ENCODE peak calls at places on chromosome 2, in ten cellular contexts. One of them, this sample, is unnamed.
A peak's percentile ranks its signal among the peaks of the same experiment; 100 is the strongest.

GRCh38 chr2:161208527-161209139 is 48.4 kb downstream of the TANK start:
- DNase-seq in transverse colon: no peak
- DNase-seq in A549: peak; percentile 50
- DNase-seq in upper lobe of left lung: no peak
- DNase-seq in tibial nerve: no peak
- DNase-seq in ovary: no peak
- DNase-seq in SK-N-SH: no peak
- DNase-seq in stomach: no peak
- DNase-seq in K562: peak; percentile 40
- DNase-seq in GM12878: no peak
- DNase-seq in this sample: no peak

GRCh38 chr2:128436498-128437180 is 118.0 kb upstream of the HS6ST1 start:
- DNase-seq in A549: no peak
- DNase-seq in tibial nerve: no peak
- DNase-seq in stomach: no peak
- DNase-seq in SK-N-SH: no peak
- DNase-seq in transverse colon: no peak
- DNase-seq in ovary: peak; percentile 3
- DNase-seq in GM12878: no peak
- DNase-seq in K562: no peak
- DNase-seq in upper lobe of left lung: no peak
- DNase-seq in this sample: no peak

GRCh38 chr2:10404324-10405143 is 43.6 kb downstream of the ODC1 start:
- DNase-seq in GM12878: no peak
- DNase-seq in stomach: no peak
- DNase-seq in SK-N-SH: peak; percentile 68
- DNase-seq in tibial nerve: no peak
- DNase-seq in A549: no peak
- DNase-seq in upper lobe of left lung: peak; percentile 67
- DNase-seq in K562: no peak
- DNase-seq in ovary: no peak
- DNase-seq in transverse colon: no peak
- DNase-seq in this sample: peak; percentile 85

GRCh38 chr2:215427585-215427984 is 8.3 kb downstream of the FN1 start:
- DNase-seq in GM12878: no peak
- DNase-seq in K562: no peak
- DNase-seq in transverse colon: no peak
- DNase-seq in SK-N-SH: no peak
- DNase-seq in upper lobe of left lung: no peak
- DNase-seq in A549: no peak
- DNase-seq in ovary: no peak
- DNase-seq in tibial nerve: no peak
- DNase-seq in stomach: no peak
- DNase-seq in this sample: no peak

GRCh38 chr2:238869293-238870124 is 21.6 kb downstream of the TWIST2 start:
- DNase-seq in GM12878: no peak
- DNase-seq in ovary: no peak
- DNase-seq in A549: peak; percentile 76
- DNase-seq in stomach: no peak
- DNase-seq in upper lobe of left lung: no peak
- DNase-seq in K562: no peak
- DNase-seq in tibial nerve: no peak
- DNase-seq in transverse colon: no peak
- DNase-seq in SK-N-SH: no peak
- DNase-seq in this sample: no peak

GRCh38 chr2:186891219-186891621 is 42.2 kb upstream of the ZSWIM2 start:
- DNase-seq in tibial nerve: no peak
- DNase-seq in transverse colon: no peak
- DNase-seq in A549: no peak
- DNase-seq in SK-N-SH: no peak
- DNase-seq in upper lobe of left lung: no peak
- DNase-seq in ovary: no peak
- DNase-seq in K562: no peak
- DNase-seq in stomach: no peak
- DNase-seq in GM12878: no peak
- DNase-seq in this sample: no peak

GRCh38 chr2:26569216-26570082 is 71.7 kb downstream of the CIB4 start:
- DNase-seq in stomach: no peak
- DNase-seq in ovary: no peak
- DNase-seq in tibial nerve: no peak
- DNase-seq in GM12878: no peak
- DNase-seq in upper lobe of left lung: no peak
- DNase-seq in SK-N-SH: no peak
- DNase-seq in transverse colon: no peak
- DNase-seq in K562: no peak
- DNase-seq in A549: no peak
- DNase-seq in this sample: peak; percentile 48

GRCh38 chr2:141508086-141508749 is 622.6 kb downstream of the LRP1B start:
- DNase-seq in transverse colon: no peak
- DNase-seq in upper lobe of left lung: no peak
- DNase-seq in A549: no peak
- DNase-seq in GM12878: no peak
- DNase-seq in stomach: no peak
- DNase-seq in SK-N-SH: no peak
- DNase-seq in ovary: no peak
- DNase-seq in K562: no peak
- DNase-seq in tibial nerve: no peak
- DNase-seq in this sample: no peak

GRCh38 chr2:206127656-206128055 is 31.6 kb downstream of the NDUFS1 start:
- DNase-seq in A549: peak; percentile 49
- DNase-seq in SK-N-SH: no peak
- DNase-seq in stomach: no peak
- DNase-seq in GM12878: no peak
- DNase-seq in tibial nerve: no peak
- DNase-seq in ovary: no peak
- DNase-seq in upper lobe of left lung: no peak
- DNase-seq in K562: no peak
- DNase-seq in transverse colon: no peak
- DNase-seq in this sample: no peak

GRCh38 chr2:20834331-20834730 is 11.4 kb upstream of the LDAH start:
- DNase-seq in tibial nerve: no peak
- DNase-seq in stomach: no peak
- DNase-seq in transverse colon: no peak
- DNase-seq in K562: no peak
- DNase-seq in A549: no peak
- DNase-seq in upper lobe of left lung: no peak
- DNase-seq in SK-N-SH: no peak
- DNase-seq in ovary: no peak
- DNase-seq in GM12878: no peak
- DNase-seq in this sample: no peak

GRCh38 chr2:98833172-98833916 is 102.4 kb upstream of the MGAT4A start:
- DNase-seq in stomach: no peak
- DNase-seq in ovary: no peak
- DNase-seq in transverse colon: no peak
- DNase-seq in GM12878: no peak
- DNase-seq in SK-N-SH: no peak
- DNase-seq in A549: no peak
- DNase-seq in tibial nerve: no peak
- DNase-seq in upper lobe of left lung: no peak
- DNase-seq in K562: no peak
- DNase-seq in this sample: no peak

GRCh38 chr2:207107120-207107519 is 58.6 kb downstream of the KLF7 start:
- DNase-seq in upper lobe of left lung: no peak
- DNase-seq in ovary: no peak
- DNase-seq in transverse colon: no peak
- DNase-seq in SK-N-SH: peak; percentile 28
- DNase-seq in stomach: no peak
- DNase-seq in A549: no peak
- DNase-seq in tibial nerve: no peak
- DNase-seq in K562: no peak
- DNase-seq in GM12878: no peak
- DNase-seq in this sample: no peak

GRCh38 chr2:29114841-29115609 is at the start of gene CLIP4:
- DNase-seq in stomach: peak; percentile 34
- DNase-seq in transverse colon: peak; percentile 42
- DNase-seq in ovary: peak; percentile 72
- DNase-seq in SK-N-SH: peak; percentile 92
- DNase-seq in K562: no peak
- DNase-seq in A549: peak; percentile 53
- DNase-seq in GM12878: no peak
- DNase-seq in tibial nerve: peak; percentile 38
- DNase-seq in upper lobe of left lung: peak; percentile 95
- DNase-seq in this sample: peak; percentile 78

GRCh38 chr2:117956036-117956791 is 57.7 kb downstream of the CCDC93 start:
- DNase-seq in tibial nerve: no peak
- DNase-seq in A549: peak; percentile 14
- DNase-seq in transverse colon: no peak
- DNase-seq in upper lobe of left lung: no peak
- DNase-seq in K562: no peak
- DNase-seq in GM12878: no peak
- DNase-seq in SK-N-SH: no peak
- DNase-seq in stomach: no peak
- DNase-seq in ovary: no peak
- DNase-seq in this sample: no peak
- TF ChIP-seq CTCF in tibial nerve: no peak
- TF ChIP-seq CTCF in A549: peak; percentile 25
- TF ChIP-seq CTCF in transverse colon: no peak
- TF ChIP-seq CTCF in upper lobe of left lung: no peak
- TF ChIP-seq CTCF in K562: peak; percentile 12
- TF ChIP-seq CTCF in GM12878: no peak
- TF ChIP-seq CTCF in SK-N-SH: peak; percentile 52
- TF ChIP-seq CTCF in stomach: no peak
- TF ChIP-seq CTCF in ovary: no peak
- TF ChIP-seq CTCF in this sample: no peak

GRCh38 chr2:240903191-240904060 is 2.7 kb upstream of the CROCC2 start:
- DNase-seq in K562: no peak
- DNase-seq in ovary: no peak
- DNase-seq in GM12878: no peak
- DNase-seq in A549: no peak
- DNase-seq in tibial nerve: no peak
- DNase-seq in SK-N-SH: no peak
- DNase-seq in transverse colon: no peak
- DNase-seq in stomach: no peak
- DNase-seq in upper lobe of left lung: peak; percentile 73
- DNase-seq in this sample: no peak

GRCh38 chr2:240906911-240907590 is 915 bp downstream of the CROCC2 start:
- DNase-seq in K562: no peak
- DNase-seq in A549: no peak
- DNase-seq in stomach: no peak
- DNase-seq in upper lobe of left lung: peak; percentile 58
- DNase-seq in transverse colon: no peak
- DNase-seq in GM12878: no peak
- DNase-seq in tibial nerve: no peak
- DNase-seq in ovary: no peak
- DNase-seq in SK-N-SH: no peak
- DNase-seq in this sample: no peak

GRCh38 chr2:240905176-240905781 is 857 bp upstream of the CROCC2 start:
- DNase-seq in A549: no peak
- DNase-seq in SK-N-SH: no peak
- DNase-seq in K562: no peak
- DNase-seq in ovary: no peak
- DNase-seq in tibial nerve: no peak
- DNase-seq in transverse colon: no peak
- DNase-seq in upper lobe of left lung: peak; percentile 75
- DNase-seq in stomach: peak; percentile 46
- DNase-seq in GM12878: no peak
- DNase-seq in this sample: no peak

GRCh38 chr2:240904216-240905175 is 1.6 kb upstream of the CROCC2 start:
- DNase-seq in ovary: no peak
- DNase-seq in transverse colon: no peak
- DNase-seq in tibial nerve: no peak
- DNase-seq in A549: no peak
- DNase-seq in upper lobe of left lung: peak; percentile 68
- DNase-seq in K562: no peak
- DNase-seq in GM12878: no peak
- DNase-seq in stomach: no peak
- DNase-seq in SK-N-SH: no peak
- DNase-seq in this sample: no peak

GRCh38 chr2:240906141-240906910 is at the start of gene CROCC2:
- DNase-seq in stomach: no peak
- DNase-seq in A549: no peak
- DNase-seq in SK-N-SH: peak; percentile 71
- DNase-seq in transverse colon: no peak
- DNase-seq in tibial nerve: no peak
- DNase-seq in ovary: no peak
- DNase-seq in K562: no peak
- DNase-seq in upper lobe of left lung: peak; percentile 69
- DNase-seq in GM12878: no peak
- DNase-seq in this sample: no peak
- TF ChIP-seq EP300 in stomach: no peak
- TF ChIP-seq EP300 in A549: no peak
- TF ChIP-seq EP300 in SK-N-SH: no peak
- TF ChIP-seq EP300 in transverse colon: no peak
- TF ChIP-seq EP300 in tibial nerve: no peak
- TF ChIP-seq EP300 in ovary: no peak
- TF ChIP-seq EP300 in K562: no peak
- TF ChIP-seq EP300 in upper lobe of left lung: no peak
- TF ChIP-seq EP300 in GM12878: no peak
- TF ChIP-seq EP300 in this sample: no peak

DNA sequence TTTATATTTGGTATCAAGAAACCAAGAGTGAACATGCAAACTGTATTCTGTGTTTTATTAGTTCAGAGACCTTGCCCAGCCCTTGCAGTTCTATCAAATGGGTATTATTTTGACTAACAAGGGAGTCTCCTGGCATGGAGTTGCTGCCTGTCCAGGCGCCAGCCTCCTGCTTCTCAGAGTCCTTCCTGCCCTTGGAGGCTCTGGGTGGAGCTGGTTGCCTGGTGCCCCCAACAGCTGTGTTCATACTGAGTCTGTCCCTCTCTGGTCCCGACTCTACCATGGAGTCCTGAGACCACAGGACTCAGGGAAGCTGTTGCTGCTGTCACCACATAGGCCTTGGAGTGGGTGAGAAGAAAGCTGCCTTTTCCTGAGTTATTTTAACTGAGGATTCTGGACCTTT is 26.3 kb upstream of the GREB1 start:
- DNase-seq in tibial nerve: no peak
- DNase-seq in SK-N-SH: no peak
- DNase-seq in K562: no peak
- DNase-seq in stomach: no peak
- DNase-seq in GM12878: no peak
- DNase-seq in A549: no peak
- DNase-seq in transverse colon: no peak
- DNase-seq in upper lobe of left lung: no peak
- DNase-seq in ovary: no peak
- DNase-seq in this sample: no peak
- H3K27ac ChIP-seq in tibial nerve: no peak overlapping the region
- H3K27ac ChIP-seq in SK-N-SH: no peak overlapping the region
- H3K27ac ChIP-seq in K562: no peak overlapping the region
- H3K27ac ChIP-seq in stomach: peak overlapping the region; percentile 75
- H3K27ac ChIP-seq in GM12878: no peak overlapping the region
- H3K27ac ChIP-seq in A549: no peak overlapping the region
- H3K27ac ChIP-seq in transverse colon: peak overlapping the region; percentile 33
- H3K27ac ChIP-seq in upper lobe of left lung: no peak overlapping the region
- H3K27ac ChIP-seq in ovary: peak overlapping the region; percentile 86
- H3K27ac ChIP-seq in this sample: no peak overlapping the region

DNA sequence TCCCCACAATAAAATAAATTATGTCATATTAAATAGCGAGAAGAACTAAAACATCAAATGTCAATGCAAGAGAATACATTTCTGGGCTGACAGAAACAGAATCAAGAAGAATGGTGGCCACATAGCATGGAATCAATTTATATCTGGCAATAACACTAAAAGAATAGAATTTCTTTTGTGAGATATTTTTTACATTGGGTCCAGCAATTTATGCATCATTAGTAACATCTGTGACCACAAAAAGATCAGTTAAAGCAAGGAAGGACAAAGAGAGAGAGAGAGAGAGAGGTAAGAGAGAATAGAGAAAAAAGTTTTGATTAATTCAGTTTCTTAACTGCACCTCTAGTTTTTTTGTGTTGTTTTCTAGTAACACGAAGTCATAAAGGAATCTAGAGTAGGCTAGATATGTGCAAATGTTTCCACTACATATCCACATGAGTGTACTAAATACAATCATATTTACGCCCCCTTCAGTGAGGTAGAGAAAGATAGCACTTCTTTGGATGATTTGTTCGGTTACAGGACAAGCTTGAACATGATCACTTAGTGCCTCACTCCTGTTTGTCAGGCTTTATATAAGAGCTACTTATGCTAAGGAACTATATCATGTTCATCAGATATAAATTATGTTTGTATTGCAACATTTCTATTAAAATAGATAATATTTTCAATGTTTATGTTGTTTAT is 247.5 kb upstream of the COL3A1 start:
- DNase-seq in GM12878: no peak
- DNase-seq in stomach: no peak
- DNase-seq in ovary: no peak
- DNase-seq in SK-N-SH: no peak
- DNase-seq in K562: no peak
- DNase-seq in transverse colon: no peak
- DNase-seq in tibial nerve: no peak
- DNase-seq in upper lobe of left lung: no peak
- DNase-seq in A549: no peak
- DNase-seq in this sample: no peak
- TF ChIP-seq CTCF in GM12878: no peak
- TF ChIP-seq CTCF in stomach: no peak
- TF ChIP-seq CTCF in ovary: no peak
- TF ChIP-seq CTCF in SK-N-SH: no peak
- TF ChIP-seq CTCF in K562: no peak
- TF ChIP-seq CTCF in transverse colon: no peak
- TF ChIP-seq CTCF in tibial nerve: no peak
- TF ChIP-seq CTCF in upper lobe of left lung: no peak
- TF ChIP-seq CTCF in A549: no peak
- TF ChIP-seq CTCF in this sample: no peak